ENCODE peak calls at places on chromosomes 4 and X, in five cellular contexts. D, O, I, L and P are unnamed samples.

GRCh38 chr4:478373-478772 is 20.6 kb downstream of the ZNF721 start:
- DNase-seq in D (no peak), O (no peak), I (no peak), L (no peak), P (no peak)

GRCh38 chr4:109169160-109169559 is 133.3 kb downstream of the COL25A1 start:
- DNase-seq in D (no peak), O (peak; percentile 9), I (no peak), L (no peak), P (no peak)

GRCh38 chrX:15242899-15243555 is 26.9 kb downstream of the ASB9 start:
- DNase-seq in D (peak; percentile 24), O (peak; percentile 60), I (peak; percentile 38), L (no peak), P (peak; percentile 62)

GRCh38 chrX:154539077-154539476 is 7.6 kb downstream of the G6PD start:
- DNase-seq in D (no peak), O (no peak), I (no peak), L (no peak), P (no peak)

GRCh38 chrX:133490955-133491354 is 75.7 kb upstream of the GPC4 start:
- DNase-seq in D (no peak), O (no peak), I (no peak), L (no peak), P (no peak)

GRCh38 chrX:31435592-31435991 is 363.8 kb upstream of the FTHL17 start:
- DNase-seq in D (no peak), O (peak; percentile 17), I (no peak), L (peak; percentile 10), P (peak; percentile 72)

GRCh38 chrX:108199691-108200090 is 108.1 kb downstream of the ATG4A start:
- DNase-seq in D (no peak), O (peak; percentile 59), I (peak; percentile 29), L (no peak), P (peak; percentile 67)

GRCh38 chr4:32776435-32777203 is 2056.4 kb downstream of the PCDH7 start:
- DNase-seq in D (no peak), O (no peak), I (no peak), L (no peak), P (no peak)

GRCh38 chr4:124449881-124450280 is 262.7 kb downstream of the ANKRD50 start:
- DNase-seq in D (no peak), O (no peak), I (no peak), L (no peak), P (no peak)

GRCh38 chr4:82431831-82432230 is 1.4 kb downstream of the ENOPH1 start:
- DNase-seq in D (no peak), O (no peak), I (no peak), L (no peak), P (no peak)

GRCh38 chr4:146445198-146446150 is 76.3 kb downstream of the SLC10A7 start:
- DNase-seq in D (no peak), O (no peak), I (no peak), L (no peak), P (no peak)

GRCh38 chr4:25862411-25863346 is at the start of gene SEL1L3:
- DNase-seq in D (peak; percentile 34), O (no peak), I (peak; percentile 56), L (peak; percentile 48), P (peak; percentile 76)

GRCh38 chr4:123986268-123986798 is 589.7 kb downstream of the SPRY1 start:
- DNase-seq in D (no peak), O (peak; percentile 89), I (no peak), L (peak; percentile 19), P (no peak)

GRCh38 chr4:153004106-153004881 is 68.2 kb downstream of the FHDC1 start:
- DNase-seq in D (no peak), O (no peak), I (no peak), L (no peak), P (no peak)

GRCh38 chr4:152999376-153000067 is 63.4 kb downstream of the FHDC1 start:
- DNase-seq in D (no peak), O (no peak), I (no peak), L (no peak), P (peak; percentile 94)

GRCh38 chr4:153001626-153002025 is 65.5 kb downstream of the FHDC1 start:
- DNase-seq in D (no peak), O (no peak), I (no peak), L (no peak), P (no peak)

GRCh38 chr4:153000068-153000420 is 63.9 kb downstream of the FHDC1 start:
- DNase-seq in D (no peak), O (no peak), I (no peak), L (no peak), P (no peak)

DNA sequence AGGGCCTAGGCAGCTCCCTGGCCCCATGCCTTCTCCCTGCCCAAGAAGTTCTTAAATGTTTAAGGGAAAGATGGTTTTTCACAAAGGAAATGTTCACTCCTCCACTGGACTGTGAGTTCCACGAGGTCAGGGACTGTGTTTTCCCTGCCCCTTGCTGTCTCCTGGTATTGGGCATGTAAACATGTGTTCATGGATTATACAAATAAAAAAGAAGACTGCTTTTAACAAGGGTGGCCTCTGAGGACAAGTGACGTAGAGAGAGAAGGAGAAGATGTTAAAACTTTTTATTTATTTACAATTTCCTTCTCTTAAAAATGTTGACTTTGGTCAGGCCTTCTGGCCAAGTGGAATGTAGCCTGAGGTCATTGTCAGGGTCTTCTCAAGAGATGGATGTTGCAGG is 66.0 kb downstream of the FHDC1 start:
- DNase-seq in D (no peak), O (no peak), I (no peak), L (no peak), P (no peak)
- H3K27ac ChIP-seq in D (no peak overlapping the region), O (no peak overlapping the region), I (no peak overlapping the region), L (no peak overlapping the region), P (no peak overlapping the region)

GRCh38 chrX:119617511-119618164 is 11.4 kb upstream of the NKRF start:
- DNase-seq in D (no peak), O (no peak), I (no peak), L (no peak), P (no peak)
- H3K4me3 ChIP-seq in D (no peak overlapping the region), O (no peak overlapping the region), I (no peak overlapping the region), L (no peak overlapping the region), P (no peak overlapping the region)

DNA sequence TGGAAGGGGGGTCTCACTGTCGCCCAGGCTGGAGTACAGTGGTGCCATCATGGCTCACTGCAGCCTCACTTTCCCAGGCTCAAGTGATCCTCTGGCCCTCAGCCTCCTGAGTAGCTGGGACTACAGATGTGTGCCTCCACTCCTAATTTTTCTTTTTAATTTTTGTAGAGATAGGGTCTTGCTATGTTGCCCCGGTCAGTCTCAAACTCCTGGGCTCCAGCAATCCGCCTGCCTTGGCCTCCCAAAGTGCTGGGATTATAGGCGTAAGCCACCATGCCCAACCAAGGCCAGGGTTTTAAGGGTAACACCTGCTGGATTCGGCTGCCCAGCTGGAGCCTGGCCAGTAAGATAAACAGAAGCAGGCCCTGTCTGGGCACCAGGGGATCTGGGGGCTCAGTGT is 3.4 kb downstream of the TREX2 start:
- DNase-seq in D (no peak), O (no peak), I (no peak), L (no peak), P (no peak)
- H3K27ac ChIP-seq in D (no peak overlapping the region), O (no peak overlapping the region), I (no peak overlapping the region), L (no peak overlapping the region), P (no peak overlapping the region)

GRCh38 chrX:106401965-106402559 is 209.7 kb upstream of the RADX start:
- DNase-seq in D (no peak), O (no peak), I (no peak), L (no peak), P (peak; percentile 77)
- H3K4me3 ChIP-seq in D (no peak overlapping the region), O (no peak overlapping the region), I (no peak overlapping the region), L (no peak overlapping the region), P (no peak overlapping the region)

DNA sequence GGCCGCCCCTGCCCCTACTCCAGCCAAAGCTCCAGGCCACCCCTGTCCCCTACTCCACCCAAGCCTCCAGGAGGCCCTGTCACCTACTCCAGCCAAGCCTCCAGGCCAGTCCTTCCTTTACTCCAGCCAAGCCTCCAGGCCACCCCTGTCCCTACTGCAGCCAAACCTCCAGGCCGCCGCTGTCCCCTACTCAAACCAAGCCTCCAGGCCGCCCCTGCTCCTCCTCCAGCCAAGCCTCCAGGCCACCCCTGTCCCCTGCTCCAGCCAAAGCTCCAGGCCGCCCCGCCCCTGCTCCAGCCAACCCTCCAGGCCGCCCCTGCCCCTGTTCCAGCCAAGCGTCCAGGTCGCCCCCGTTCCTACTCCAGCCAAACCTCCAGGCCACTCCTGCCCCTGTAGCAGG is 5.1 kb upstream of the ASMT start:
- DNase-seq in D (no peak), O (no peak), I (no peak), L (no peak), P (no peak)
- H3K27ac ChIP-seq in D (no peak overlapping the region), O (no peak overlapping the region), I (no peak overlapping the region), L (no peak overlapping the region), P (no peak overlapping the region)

DNA sequence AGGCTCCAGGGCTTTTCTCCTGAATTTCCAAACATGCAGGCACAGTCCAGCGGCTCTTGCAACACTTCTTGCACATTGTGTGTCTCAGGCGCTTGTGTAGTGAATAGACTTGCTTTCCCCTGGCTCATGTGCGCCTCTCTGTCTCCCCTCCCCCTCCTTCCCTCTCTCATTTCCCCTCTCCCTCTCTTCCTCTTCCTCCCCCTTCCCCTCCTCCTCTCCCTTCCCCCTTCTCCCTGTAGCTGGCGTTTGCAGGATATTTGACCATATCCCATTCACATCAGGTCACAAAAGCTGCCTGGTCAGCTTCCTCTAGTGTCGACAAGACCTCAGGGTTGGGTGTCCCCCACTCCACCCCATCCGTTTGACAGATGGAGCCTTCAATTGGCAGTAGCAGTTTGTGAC is 2.4 kb downstream of the CHST7 start:
- DNase-seq in D (no peak), O (peak; percentile 70), I (no peak), L (no peak), P (no peak)
- H3K4me3 ChIP-seq in D (no peak overlapping the region), O (peak overlapping the region; percentile 51), I (peak overlapping the region; percentile 69), L (peak overlapping the region; percentile 72), P (no peak overlapping the region)